ENCODE peak calls at places on chromosomes 1 and 21, in five cellular contexts. One of them, this sample, is unnamed.

GRCh38 chr1:240029418-240029817 is 62.3 kb upstream of the FMN2 start:
- DNase-seq in psoas muscle: no peak
- DNase-seq in neural progenitor cell: no peak
- DNase-seq in cardiac fibroblast: no peak
- DNase-seq in astrocyte: peak
- DNase-seq in this sample: no peak

GRCh38 chr1:218250492-218250891 is 34.6 kb upstream of the RRP15 start:
- DNase-seq in cardiac fibroblast: no peak
- DNase-seq in astrocyte: no peak
- DNase-seq in psoas muscle: no peak
- DNase-seq in neural progenitor cell: no peak
- DNase-seq in this sample: peak

GRCh38 chr1:237166593-237167077 is 124.7 kb downstream of the RYR2 start:
- DNase-seq in neural progenitor cell: no peak
- DNase-seq in cardiac fibroblast: peak
- DNase-seq in astrocyte: no peak
- DNase-seq in psoas muscle: no peak
- DNase-seq in this sample: no peak

GRCh38 chr1:246506440-246506784 is 667 bp downstream of the SMYD3 start:
- DNase-seq in neural progenitor cell: peak
- DNase-seq in astrocyte: no peak
- DNase-seq in cardiac fibroblast: no peak
- DNase-seq in psoas muscle: no peak
- DNase-seq in this sample: no peak

GRCh38 chr1:228842094-228842775 is 107.0 kb downstream of the RHOU start:
- DNase-seq in cardiac fibroblast: peak
- DNase-seq in astrocyte: peak
- DNase-seq in psoas muscle: peak
- DNase-seq in neural progenitor cell: no peak
- DNase-seq in this sample: peak

GRCh38 chr1:84506729-84507453 is 510 bp upstream of the GNG5 start:
- DNase-seq in astrocyte: no peak
- DNase-seq in neural progenitor cell: no peak
- DNase-seq in cardiac fibroblast: no peak
- DNase-seq in psoas muscle: no peak
- DNase-seq in this sample: no peak

GRCh38 chr1:37242501-37242900 is 208.2 kb upstream of the GRIK3 start:
- DNase-seq in neural progenitor cell: no peak
- DNase-seq in cardiac fibroblast: no peak
- DNase-seq in psoas muscle: no peak
- DNase-seq in astrocyte: no peak
- DNase-seq in this sample: no peak

GRCh38 chr1:236951672-236952071 is 52.6 kb downstream of the MT1HL1 start:
- DNase-seq in astrocyte: no peak
- DNase-seq in neural progenitor cell: peak
- DNase-seq in psoas muscle: no peak
- DNase-seq in cardiac fibroblast: no peak
- DNase-seq in this sample: no peak

GRCh38 chr1:2628933-2629626 is 3.7 kb downstream of the MMEL1 start:
- DNase-seq in astrocyte: no peak
- DNase-seq in cardiac fibroblast: no peak
- DNase-seq in psoas muscle: no peak
- DNase-seq in neural progenitor cell: peak
- DNase-seq in this sample: no peak

GRCh38 chr1:161177112-161177935 is at the start of gene B4GALT3:
- DNase-seq in cardiac fibroblast: peak
- DNase-seq in psoas muscle: peak
- DNase-seq in neural progenitor cell: peak
- DNase-seq in astrocyte: peak
- DNase-seq in this sample: peak

GRCh38 chr1:216815239-216815955 is 92.2 kb upstream of the ESRRG start:
- DNase-seq in cardiac fibroblast: peak
- DNase-seq in astrocyte: peak
- DNase-seq in psoas muscle: peak
- DNase-seq in neural progenitor cell: peak
- DNase-seq in this sample: peak

DNA sequence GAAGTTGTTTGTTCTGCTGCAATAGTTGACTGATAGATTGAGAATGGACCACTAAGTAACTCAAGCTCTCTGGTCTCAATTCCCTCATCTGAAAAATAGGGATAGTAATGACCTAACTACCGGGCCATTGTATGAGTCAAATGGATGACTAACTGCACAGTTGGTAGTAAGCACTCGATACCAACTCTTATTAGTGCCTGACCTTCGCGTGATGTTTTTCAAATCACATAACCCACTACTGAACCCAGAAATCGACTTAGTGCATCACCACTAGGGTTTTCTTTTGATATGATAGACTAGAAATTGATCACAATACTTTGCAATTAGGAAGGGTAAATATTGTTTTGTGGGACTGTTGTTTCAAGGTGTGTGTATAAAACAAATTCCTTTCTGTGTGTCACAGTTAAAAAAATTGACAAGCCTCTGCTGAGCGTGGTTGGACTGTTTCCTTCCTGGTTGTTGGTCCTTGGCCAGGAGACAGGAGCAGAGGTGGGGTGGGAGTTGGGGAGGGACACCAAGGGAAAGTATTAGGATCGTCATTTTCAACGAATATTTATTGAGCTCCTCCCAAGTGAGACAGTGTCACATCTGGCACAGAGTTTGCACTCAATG is 54.0 kb upstream of the LRP8 start:
- DNase-seq in neural progenitor cell: no peak
- DNase-seq in astrocyte: peak
- DNase-seq in psoas muscle: no peak
- DNase-seq in cardiac fibroblast: peak
- DNase-seq in this sample: peak
- TF ChIP-seq CTCF in neural progenitor cell: no peak
- TF ChIP-seq CTCF in astrocyte: no peak
- TF ChIP-seq CTCF in psoas muscle: no peak
- TF ChIP-seq CTCF in cardiac fibroblast: no peak
- TF ChIP-seq CTCF in this sample: no peak

GRCh38 chr1:173865468-173866164 is 2.2 kb downstream of the GAS5 start:
- DNase-seq in cardiac fibroblast: no peak
- DNase-seq in psoas muscle: no peak
- DNase-seq in neural progenitor cell: no peak
- DNase-seq in astrocyte: no peak
- DNase-seq in this sample: no peak
- H3K4me3 ChIP-seq in cardiac fibroblast: peak
- H3K4me3 ChIP-seq in psoas muscle: peak
- H3K4me3 ChIP-seq in neural progenitor cell: peak
- H3K4me3 ChIP-seq in astrocyte: peak
- H3K4me3 ChIP-seq in this sample: peak

GRCh38 chr1:32151319-32151787 is 28.1 kb upstream of the TXLNA start:
- DNase-seq in cardiac fibroblast: peak
- DNase-seq in astrocyte: peak
- DNase-seq in psoas muscle: no peak
- DNase-seq in neural progenitor cell: peak
- DNase-seq in this sample: peak

GRCh38 chr1:32150847-32151246 is 28.6 kb upstream of the TXLNA start:
- DNase-seq in cardiac fibroblast: no peak
- DNase-seq in astrocyte: peak
- DNase-seq in neural progenitor cell: no peak
- DNase-seq in psoas muscle: no peak
- DNase-seq in this sample: no peak
- TF ChIP-seq CTCF in cardiac fibroblast: no peak
- TF ChIP-seq CTCF in astrocyte: no peak
- TF ChIP-seq CTCF in neural progenitor cell: no peak
- TF ChIP-seq CTCF in psoas muscle: no peak
- TF ChIP-seq CTCF in this sample: no peak

GRCh38 chr1:5872886-5873285 is 119.3 kb downstream of the NPHP4 start:
- DNase-seq in neural progenitor cell: no peak
- DNase-seq in cardiac fibroblast: no peak
- DNase-seq in astrocyte: no peak
- DNase-seq in psoas muscle: no peak
- DNase-seq in this sample: no peak
- H3K4me3 ChIP-seq in neural progenitor cell: no peak
- H3K4me3 ChIP-seq in cardiac fibroblast: no peak
- H3K4me3 ChIP-seq in astrocyte: no peak
- H3K4me3 ChIP-seq in psoas muscle: no peak
- H3K4me3 ChIP-seq in this sample: no peak

DNA sequence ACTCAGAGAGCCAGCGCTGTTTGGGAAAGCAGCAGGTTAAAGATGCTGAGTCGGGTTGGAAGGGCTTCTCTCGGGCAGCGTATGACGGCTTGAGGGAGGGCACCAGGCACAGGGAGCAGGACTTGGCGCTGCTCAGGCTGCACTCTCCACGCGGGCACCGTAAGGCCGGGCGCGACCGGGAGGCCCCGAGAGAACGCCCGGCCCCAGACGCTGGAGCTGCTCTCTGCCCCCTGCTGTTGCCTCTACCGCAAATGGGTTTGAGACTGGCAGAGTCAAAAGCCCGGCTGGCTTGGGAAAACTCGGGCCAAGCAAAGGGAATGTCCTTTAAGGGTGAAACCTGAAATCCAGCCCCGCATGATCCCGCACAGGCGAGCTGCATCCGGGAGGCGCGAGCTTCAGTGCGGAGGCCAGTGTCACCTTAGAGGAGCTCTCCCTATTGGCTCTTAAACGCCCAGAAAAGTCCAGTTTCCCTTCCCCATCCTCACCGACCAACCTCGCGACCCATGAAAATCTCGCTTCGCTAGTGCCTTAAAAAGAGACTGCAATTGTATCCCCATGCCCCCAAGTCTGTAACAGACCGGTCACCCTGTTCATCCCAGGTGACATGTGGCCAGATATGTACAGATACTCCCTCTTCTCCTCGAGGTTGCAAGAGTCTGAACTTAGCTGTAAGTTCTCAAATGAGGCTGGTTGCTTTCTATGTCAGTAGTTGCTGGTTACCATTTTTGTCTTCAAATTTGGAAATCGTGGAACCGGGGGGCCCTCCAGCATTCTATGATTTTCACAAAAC is 1.1 kb downstream of the PRRX1 start:
- DNase-seq in psoas muscle: peak
- DNase-seq in neural progenitor cell: peak
- DNase-seq in astrocyte: peak
- DNase-seq in cardiac fibroblast: peak
- DNase-seq in this sample: peak
- TF ChIP-seq CTCF in psoas muscle: peak
- TF ChIP-seq CTCF in neural progenitor cell: no peak
- TF ChIP-seq CTCF in astrocyte: no peak
- TF ChIP-seq CTCF in cardiac fibroblast: peak
- TF ChIP-seq CTCF in this sample: peak

DNA sequence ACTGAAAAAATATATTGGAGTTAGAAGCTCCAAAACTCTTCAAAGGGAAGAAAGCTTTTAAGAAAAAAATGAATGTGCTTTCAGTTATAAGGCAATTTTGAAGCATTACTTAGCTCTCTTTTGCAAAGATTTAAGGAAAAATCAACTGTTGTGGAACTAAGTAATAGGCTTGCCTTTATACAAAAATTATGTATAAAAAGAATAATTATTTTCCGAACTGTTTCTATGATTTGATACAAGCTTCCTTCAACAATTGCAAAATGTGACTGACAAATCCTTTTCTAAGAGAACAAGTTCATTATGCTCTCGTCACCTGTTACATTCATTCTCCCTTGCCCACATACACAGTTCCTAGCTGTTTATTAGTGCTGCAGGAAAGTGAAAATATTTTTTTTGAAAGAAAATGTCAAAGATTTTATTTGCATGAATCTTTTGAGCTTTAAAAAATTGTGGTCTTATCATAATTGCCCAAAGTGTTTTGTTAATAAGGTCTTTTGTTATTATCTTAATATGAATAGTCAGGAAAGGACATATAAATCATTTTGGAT is 466.2 kb downstream of the USP25 start:
- DNase-seq in astrocyte: peak
- DNase-seq in neural progenitor cell: no peak
- DNase-seq in cardiac fibroblast: peak
- DNase-seq in psoas muscle: no peak
- DNase-seq in this sample: peak
- H3K4me3 ChIP-seq in astrocyte: peak
- H3K4me3 ChIP-seq in neural progenitor cell: no peak
- H3K4me3 ChIP-seq in cardiac fibroblast: peak
- H3K4me3 ChIP-seq in psoas muscle: peak
- H3K4me3 ChIP-seq in this sample: peak

DNA sequence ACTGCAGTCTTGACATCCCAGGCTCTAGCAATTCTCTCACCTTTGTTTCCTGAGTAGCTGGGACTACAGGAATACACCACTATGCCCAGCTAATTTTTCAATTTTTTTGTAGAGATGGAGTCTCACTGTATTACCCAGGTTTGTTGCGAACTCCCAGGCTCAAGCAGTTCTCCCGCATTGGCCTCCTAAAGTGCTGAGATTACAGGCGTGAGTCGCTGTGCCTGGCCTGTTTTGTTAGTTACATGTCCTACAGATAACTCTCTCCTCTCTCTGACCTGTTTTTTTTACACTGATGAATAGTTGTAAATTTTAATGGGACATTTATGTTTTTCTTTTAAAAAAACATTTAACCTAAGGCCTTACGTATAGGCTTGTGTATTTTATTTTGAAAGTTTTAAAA is 19.8 kb downstream of the PTBP2 start:
- DNase-seq in cardiac fibroblast: peak
- DNase-seq in psoas muscle: no peak
- DNase-seq in astrocyte: no peak
- DNase-seq in neural progenitor cell: no peak
- DNase-seq in this sample: no peak
- TF ChIP-seq CTCF in cardiac fibroblast: no peak
- TF ChIP-seq CTCF in psoas muscle: no peak
- TF ChIP-seq CTCF in astrocyte: no peak
- TF ChIP-seq CTCF in neural progenitor cell: no peak
- TF ChIP-seq CTCF in this sample: no peak

DNA sequence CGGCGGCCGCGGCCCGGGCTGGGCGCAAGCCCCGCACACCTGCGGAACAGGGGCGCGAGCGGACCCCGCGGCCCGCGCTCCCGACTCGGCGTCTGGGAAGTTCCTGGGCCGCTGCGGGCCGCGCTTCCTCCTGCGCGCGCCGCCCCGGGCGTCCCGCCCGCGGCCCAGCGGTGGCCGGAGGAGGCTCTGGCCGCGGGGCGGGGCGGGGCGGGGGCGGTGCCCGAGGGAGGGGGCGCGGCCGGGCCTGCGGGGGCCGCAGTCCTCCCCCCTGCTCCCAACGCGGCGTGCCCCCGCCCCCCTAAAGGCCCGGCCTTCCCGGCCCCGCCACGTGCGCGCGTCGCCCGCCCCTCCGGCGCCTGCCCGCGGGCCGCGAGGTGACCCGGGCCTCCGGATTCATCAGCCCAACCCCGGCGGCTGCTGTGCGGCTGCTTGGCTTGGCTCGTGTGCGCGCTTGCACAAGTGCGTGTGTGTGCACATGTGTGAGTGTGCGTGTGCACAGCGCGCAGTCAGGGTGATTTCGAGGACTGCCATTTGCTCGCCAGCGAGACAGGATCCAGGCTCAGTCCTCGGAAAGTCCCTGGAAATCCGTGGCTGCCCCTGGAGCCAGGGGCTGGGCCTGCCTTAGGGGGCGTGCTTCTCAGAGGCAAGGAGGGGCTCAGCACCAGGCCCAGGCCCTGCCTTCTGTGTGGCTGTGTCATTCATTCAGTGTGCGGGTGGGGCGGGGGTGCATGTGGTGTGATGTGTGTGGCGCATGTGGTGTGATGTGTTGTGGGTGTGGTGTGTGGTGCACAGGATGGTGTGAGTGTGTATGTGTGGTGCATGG is at the start of gene C2CD2:
- DNase-seq in astrocyte: peak
- DNase-seq in cardiac fibroblast: peak
- DNase-seq in neural progenitor cell: peak
- DNase-seq in psoas muscle: peak
- DNase-seq in this sample: peak
- H3K4me3 ChIP-seq in astrocyte: peak
- H3K4me3 ChIP-seq in cardiac fibroblast: peak
- H3K4me3 ChIP-seq in neural progenitor cell: peak
- H3K4me3 ChIP-seq in psoas muscle: peak
- H3K4me3 ChIP-seq in this sample: peak

GRCh38 chr21:44711327-44712202 is at the start of gene TSPEAR:
- DNase-seq in astrocyte: no peak
- DNase-seq in neural progenitor cell: peak
- DNase-seq in cardiac fibroblast: no peak
- DNase-seq in psoas muscle: peak
- DNase-seq in this sample: no peak
- TF ChIP-seq CTCF in astrocyte: no peak
- TF ChIP-seq CTCF in neural progenitor cell: peak
- TF ChIP-seq CTCF in cardiac fibroblast: no peak
- TF ChIP-seq CTCF in psoas muscle: no peak
- TF ChIP-seq CTCF in this sample: no peak

This sample was measured in fibroblast of pulmonary artery.